ENCODE peak calls at places on chromosomes 6 and 20, in eight cellular contexts. E is CD4-positive, alpha-beta memory T cell; G is A549; K is endodermal cell; W is CD8-positive, alpha-beta T cell; L is K562; C is breast epithelium; I is fibroblast of the aortic adventitia. J is an unnamed sample.

GRCh38 chr6:4017847-4018193 is 61.1 kb downstream of the FAM217A start:
- DNase-seq in K (no peak), W (no peak), L (peak; percentile 51), C (no peak), E (no peak), I (peak; percentile 51), G (peak; percentile 40), J (peak; percentile 58)

GRCh38 chr20:12882832-12883506 is 125.8 kb upstream of the SPTLC3 start:
- DNase-seq in C (no peak), W (no peak), I (peak; percentile 42), E (no peak), L (no peak), K (no peak), G (no peak), J (no peak)

GRCh38 chr20:62760536-62761057 is 35.7 kb upstream of the MRGBP start:
- DNase-seq in K (no peak), C (no peak), E (no peak), I (no peak), G (no peak), L (no peak), W (no peak), J (no peak)

GRCh38 chr6:35728663-35729348 is 8.0 kb upstream of the ARMC12 start:
- DNase-seq in E (no peak), I (no peak), C (peak; percentile 91), G (no peak), W (peak; percentile 65), K (no peak), L (no peak), J (peak; percentile 63)

GRCh38 chr20:50788045-50788867 is 6.6 kb upstream of the BCAS4 start:
- DNase-seq in G (peak; percentile 90), C (no peak), I (peak; percentile 87), L (peak; percentile 70), W (no peak), E (no peak), K (peak; percentile 56), J (peak; percentile 33)

GRCh38 chr6:31546962-31547726 is at the start of gene NFKBIL1:
- DNase-seq in G (peak; percentile 97), L (peak; percentile 100), C (peak; percentile 95), K (peak; percentile 97), I (peak; percentile 99), W (peak; percentile 93), E (peak; percentile 83), J (peak; percentile 94)

GRCh38 chr6:155014715-155015300 is 19.7 kb downstream of the TIAM2 start:
- DNase-seq in G (peak; percentile 52), I (peak; percentile 47), L (no peak), E (no peak), W (no peak), K (no peak), C (no peak), J (no peak)

GRCh38 chr6:66226099-66226498 is 519.1 kb upstream of the EYS start:
- DNase-seq in K (no peak), G (peak; percentile 14), W (no peak), C (no peak), I (no peak), E (no peak), L (no peak), J (no peak)

GRCh38 chr6:223763-224162 is 68.5 kb upstream of the DUSP22 start:
- DNase-seq in I (no peak), W (no peak), G (no peak), L (no peak), K (peak; percentile 21), C (no peak), E (no peak), J (no peak)

GRCh38 chr6:169985121-169986015 is 233.9 kb downstream of the ERMARD start:
- DNase-seq in K (no peak), W (no peak), I (no peak), E (no peak), C (peak; percentile 43), G (no peak), L (no peak), J (no peak)

GRCh38 chr20:13147971-13148370 is 73.1 kb upstream of the ISM1 start:
- DNase-seq in W (no peak), L (no peak), E (no peak), K (no peak), C (no peak), G (no peak), I (no peak), J (no peak)

DNA sequence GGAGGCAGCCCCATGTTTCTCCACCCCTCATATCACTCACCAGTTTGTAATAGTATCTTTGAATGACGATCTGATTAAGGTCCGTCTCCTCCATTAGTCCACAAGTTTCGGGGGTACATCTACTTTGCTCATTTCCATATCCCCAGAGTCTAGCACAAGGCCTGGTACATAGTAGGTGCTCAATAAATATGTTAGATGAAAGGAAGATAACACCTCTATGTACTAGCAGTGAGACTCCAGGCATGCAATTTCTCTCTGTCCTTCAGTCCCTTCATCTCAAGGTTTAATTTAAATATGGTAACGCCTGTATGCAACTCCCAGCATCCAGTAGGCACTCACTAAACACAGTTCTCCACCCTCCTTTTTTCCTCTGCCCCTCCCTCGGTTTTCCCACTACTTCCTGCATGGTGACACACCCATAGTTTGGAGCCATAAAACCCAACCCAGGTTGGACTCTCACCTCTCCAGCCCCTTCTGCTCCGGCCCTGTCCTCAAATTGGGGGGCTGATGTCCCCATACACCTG is 458 bp upstream of the HNF4A start:
- DNase-seq in E (no peak), I (no peak), C (no peak), L (no peak), K (no peak), G (peak; percentile 68), W (no peak), J (peak; percentile 99)
- H3K4me3 ChIP-seq in E (no peak overlapping the region), I (no peak overlapping the region), C (no peak overlapping the region), L (no peak overlapping the region), K (peak overlapping the region; percentile 80), G (peak overlapping the region; percentile 65), W (no peak overlapping the region), J (no peak overlapping the region)

GRCh38 chr6:136551103-136551502 is 881 bp upstream of the MAP7 start:
- DNase-seq in G (no peak), C (no peak), K (no peak), I (no peak), W (no peak), E (no peak), L (peak; percentile 53), J (peak; percentile 17)
- H3K4me3 ChIP-seq in G (peak overlapping the region; percentile 98), C (peak overlapping the region; percentile 76), K (peak overlapping the region; percentile 94), I (no peak overlapping the region), W (no peak overlapping the region), E (no peak overlapping the region), L (peak overlapping the region; percentile 64), J (peak overlapping the region; percentile 4)

GRCh38 chr6:90583783-90584481 is 2.9 kb downstream of the MAP3K7 start:
- DNase-seq in E (no peak), W (no peak), I (no peak), L (no peak), K (no peak), G (no peak), C (no peak), J (peak; percentile 4)
- H3K4me3 ChIP-seq in E (no peak overlapping the region), W (no peak overlapping the region), I (no peak overlapping the region), L (no peak overlapping the region), K (peak overlapping the region; percentile 83), G (no peak overlapping the region), C (no peak overlapping the region), J (no peak overlapping the region)

GRCh38 chr6:53916804-53917463 is 122.1 kb downstream of the LRRC1 start:
- DNase-seq in G (no peak), C (no peak), E (no peak), I (no peak), W (no peak), K (no peak), L (no peak), J (no peak)
- H3K4me3 ChIP-seq in G (no peak overlapping the region), C (no peak overlapping the region), E (no peak overlapping the region), I (no peak overlapping the region), W (no peak overlapping the region), K (no peak overlapping the region), L (no peak overlapping the region), J (no peak overlapping the region)

DNA sequence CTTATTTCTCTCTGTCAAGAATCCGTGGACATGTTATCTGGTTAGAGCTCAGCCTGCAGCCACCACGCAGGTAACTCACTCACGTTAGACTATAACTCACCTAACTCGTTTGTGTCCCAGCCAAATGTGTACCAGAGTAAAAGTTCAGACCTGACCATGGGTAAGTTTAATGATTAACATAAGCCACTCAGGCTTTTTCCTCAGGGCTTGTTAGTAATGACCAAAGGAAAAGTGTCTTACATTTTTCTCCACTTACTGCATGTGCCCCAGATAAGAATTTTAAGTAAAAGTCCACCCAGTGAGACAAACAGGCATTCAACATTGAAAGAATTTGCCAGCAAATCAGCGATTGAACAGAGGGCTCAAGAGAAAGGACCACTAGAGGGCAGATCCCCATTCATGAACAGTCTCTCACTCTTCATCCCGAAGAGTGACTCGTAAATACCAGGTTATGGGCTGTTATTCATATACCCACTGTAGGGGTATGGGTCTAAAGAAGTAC is at the start of gene PKHD1:
- DNase-seq in W (no peak), K (peak; percentile 52), G (no peak), C (no peak), E (no peak), I (peak; percentile 4), L (peak; percentile 17), J (peak; percentile 74)
- H3K4me3 ChIP-seq in W (no peak within 1 kb of the TSS), K (no peak within 1 kb of the TSS), G (no peak within 1 kb of the TSS), C (no peak within 1 kb of the TSS), E (no peak within 1 kb of the TSS), I (no peak within 1 kb of the TSS), L (no peak within 1 kb of the TSS), J (no peak within 1 kb of the TSS)

DNA sequence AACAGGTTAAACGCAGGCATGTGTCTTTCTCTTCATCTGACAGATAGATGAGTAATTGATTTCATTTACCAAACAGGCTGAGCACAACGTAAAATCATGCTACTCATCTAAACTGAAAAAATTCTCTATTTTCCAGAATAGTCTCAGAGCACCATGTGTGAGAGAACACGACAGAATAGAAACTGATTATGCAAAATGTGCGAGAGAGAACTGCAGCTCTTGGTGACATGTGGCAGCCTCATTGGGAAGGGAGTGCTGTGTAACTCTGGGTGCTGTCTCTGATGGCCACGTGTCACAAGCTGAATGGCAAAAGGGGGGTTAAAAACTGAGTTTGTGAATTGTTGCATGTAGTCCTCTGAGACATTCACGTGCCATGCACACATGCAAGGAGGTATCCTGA is 143.7 kb upstream of the ATXN1 start:
- DNase-seq in I (no peak), W (no peak), G (no peak), E (no peak), C (no peak), K (no peak), L (no peak), J (no peak)
- H3K4me3 ChIP-seq in I (no peak overlapping the region), W (no peak overlapping the region), G (no peak overlapping the region), E (no peak overlapping the region), C (no peak overlapping the region), K (no peak overlapping the region), L (no peak overlapping the region), J (no peak overlapping the region)

GRCh38 chr6:99613398-99613704 is 6.7 kb downstream of the PRDM13 start:
- DNase-seq in K (peak; percentile 91), C (no peak), E (no peak), I (no peak), G (peak; percentile 66), W (peak; percentile 34), L (no peak), J (no peak)
- H3K4me3 ChIP-seq in K (no peak overlapping the region), C (peak overlapping the region; percentile 52), E (no peak overlapping the region), I (peak overlapping the region; percentile 37), G (peak overlapping the region; percentile 57), W (peak overlapping the region; percentile 13), L (no peak overlapping the region), J (peak overlapping the region; percentile 50)